ENCODE peak calls at places on chromosome 2, in four cellular contexts. E, H, C and M are unnamed samples.

GRCh38 chr2:213818436-213818835 is 534.2 kb downstream of the SPAG16 start:
- DNase-seq in E (no peak), H (no peak), C (no peak), M (no peak)

GRCh38 chr2:10269711-10270610 is 32.7 kb upstream of the HPCAL1 start:
- DNase-seq in C (peak; percentile 44), H (no peak), E (no peak), M (no peak)

GRCh38 chr2:104434966-104435365 is 418.9 kb upstream of the POU3F3 start:
- DNase-seq in E (no peak), H (no peak), C (no peak), M (no peak)

GRCh38 chr2:7672027-7672684 is 754.9 kb downstream of the RNF144A start:
- DNase-seq in C (peak; percentile 49), E (peak; percentile 57), H (peak; percentile 13), M (peak; percentile 96)

GRCh38 chr2:105324732-105325131 is 4.8 kb downstream of the TGFBRAP1 start:
- DNase-seq in E (no peak), H (no peak), C (no peak), M (no peak)

GRCh38 chr2:172285010-172285621 is 142.3 kb upstream of the ITGA6 start:
- DNase-seq in E (no peak), C (no peak), H (no peak), M (no peak)

GRCh38 chr2:148567716-148568115 is 76.8 kb upstream of the EPC2 start:
- DNase-seq in H (no peak), C (no peak), E (no peak), M (no peak)

GRCh38 chr2:234394450-234394849 is 102.4 kb downstream of the ARL4C start:
- DNase-seq in H (no peak), E (no peak), C (no peak), M (no peak)

GRCh38 chr2:182070736-182071135 is 85.1 kb downstream of the PPP1R1C start:
- DNase-seq in H (no peak), C (no peak), E (no peak), M (no peak)

GRCh38 chr2:72142743-72143440 is 4.8 kb downstream of the CYP26B1 start:
- DNase-seq in C (peak; percentile 61), E (no peak), H (no peak), M (no peak)

GRCh38 chr2:133711226-133711625 is 143.0 kb upstream of the NCKAP5 start:
- DNase-seq in C (peak; percentile 15), H (no peak), E (no peak), M (no peak)

GRCh38 chr2:103161456-103162289 is 399.8 kb downstream of the TMEM182 start:
- DNase-seq in H (peak; percentile 41), C (peak; percentile 49), E (peak; percentile 56), M (no peak)

GRCh38 chr2:85584857-85585780 is 888 bp downstream of the VAMP5 start:
- DNase-seq in C (peak; percentile 31), E (peak; percentile 71), H (peak; percentile 62), M (no peak)

DNA sequence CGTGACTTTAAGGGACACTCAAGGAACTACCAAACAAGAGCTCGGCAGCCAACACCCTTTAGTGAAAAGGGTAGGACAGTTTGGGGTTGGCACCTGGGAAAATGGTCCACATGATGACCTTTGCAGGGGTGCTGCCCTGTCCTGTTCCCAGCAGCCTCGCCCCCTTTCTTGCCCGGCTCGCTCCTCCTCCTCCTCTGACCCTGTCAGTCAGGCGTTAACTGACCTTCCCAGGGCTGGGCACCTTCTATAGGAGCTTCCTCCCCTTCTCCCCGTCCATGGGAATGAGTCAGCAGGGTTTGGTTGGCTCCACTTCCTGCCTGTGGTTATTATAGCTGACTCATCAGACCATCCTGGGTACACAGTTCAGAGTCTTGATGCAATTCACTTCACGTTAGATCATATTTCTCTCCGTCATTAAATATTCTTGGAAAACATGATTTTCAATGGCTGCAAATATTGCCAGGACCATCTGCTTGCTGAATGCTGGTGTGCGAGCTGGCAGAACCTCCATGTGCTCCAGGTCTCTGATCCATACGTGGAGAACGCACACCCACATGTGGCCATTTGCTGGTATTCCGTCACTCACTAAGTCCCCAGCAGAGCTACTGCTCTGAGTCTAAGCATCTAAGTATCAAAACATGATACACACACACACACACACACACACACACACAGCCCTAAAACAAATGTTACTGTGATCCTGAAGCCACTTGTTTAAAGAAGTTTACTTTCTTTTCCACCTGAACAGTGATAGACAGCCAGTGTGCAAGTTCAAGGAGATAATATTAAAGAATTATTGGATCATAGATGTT is 185.0 kb downstream of the ANAPC1 start:
- DNase-seq in C (peak; percentile 47), H (peak; percentile 95), E (peak; percentile 94), M (no peak)
- TF ChIP-seq USF2 in C (no peak), H (no peak), E (no peak), M (no peak)

DNA sequence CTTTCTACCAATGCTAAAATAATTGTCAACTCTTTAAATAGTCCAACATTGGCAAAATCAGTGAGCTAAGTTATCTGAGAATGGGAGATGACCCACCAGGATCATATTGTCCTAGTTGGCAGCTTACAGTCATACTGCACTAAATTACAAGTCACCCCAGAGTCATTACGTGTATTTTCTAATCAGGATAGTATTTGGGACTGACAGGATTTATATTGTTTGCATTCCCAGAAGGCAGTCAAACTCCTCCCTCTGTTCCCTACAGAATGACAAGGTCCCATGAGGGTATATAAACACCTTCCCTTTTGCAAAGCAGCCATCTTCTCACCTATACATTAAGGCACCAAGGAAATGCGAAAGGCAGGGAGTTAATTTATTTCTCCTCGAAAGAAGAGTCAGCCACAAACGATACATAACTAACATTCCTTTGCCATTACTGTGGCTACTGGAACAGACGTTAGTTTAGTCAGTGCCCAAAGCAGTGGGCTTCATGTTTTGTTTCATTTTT is 125.3 kb downstream of the ANTXR1 start:
- DNase-seq in E (no peak), C (no peak), H (peak; percentile 37), M (no peak)
- TF ChIP-seq EP300 in E (no peak), C (no peak), H (no peak), M (no peak)

GRCh38 chr2:159267926-159268325 is 18.6 kb downstream of the WDSUB1 start:
- DNase-seq in H (no peak), C (no peak), E (no peak), M (no peak)
- TF ChIP-seq USF2 in H (no peak), C (no peak), E (no peak), M (no peak)

GRCh38 chr2:79964966-79965365 is 339.6 kb downstream of the LRRTM1 start:
- DNase-seq in E (no peak), C (no peak), H (no peak), M (no peak)
- TF ChIP-seq EP300 in E (no peak), C (no peak), H (no peak), M (no peak)

GRCh38 chr2:61244694-61245093 is 82.7 kb downstream of the C2orf74 start:
- DNase-seq in C (no peak), E (no peak), H (no peak), M (no peak)
- TF ChIP-seq USF2 in C (no peak), E (no peak), H (no peak), M (no peak)